ENCODE peak calls at places on chromosome X, in ten cellular contexts. L, X, P, I, O, N, J, K, E and G are unnamed samples.

GRCh38 chrX:10450229-10450958 is 170.0 kb downstream of the MID1 start:
- DNase-seq in L (no peak), X (no peak), P (peak), I (no peak), O (peak), N (no peak), J (no peak), K (no peak), E (no peak), G (peak)

GRCh38 chrX:110180928-110181310 is 137.0 kb downstream of the AMMECR1 start:
- DNase-seq in L (no peak), X (no peak), P (peak), I (no peak), O (peak), N (no peak), J (no peak), K (no peak), E (peak), G (peak)

GRCh38 chrX:33086886-33087285 is 124.5 kb downstream of the DMD start:
- DNase-seq in L (no peak), X (no peak), P (no peak), I (no peak), O (no peak), N (no peak), J (no peak), K (no peak), E (no peak), G (no peak)

GRCh38 chrX:148633509-148633908 is 133.1 kb downstream of the AFF2 start:
- DNase-seq in L (no peak), X (no peak), P (no peak), I (no peak), O (no peak), N (no peak), J (no peak), K (no peak), E (no peak), G (no peak)

GRCh38 chrX:15853586-15854079 is 980 bp downstream of the AP1S2 start:
- DNase-seq in L (no peak), X (no peak), P (peak), I (peak), O (peak), N (peak), J (no peak), K (no peak), E (no peak), G (peak)

GRCh38 chrX:41906515-41907165 is 16.7 kb downstream of the CASK start:
- DNase-seq in L (no peak), X (no peak), P (peak), I (no peak), O (peak), N (no peak), J (no peak), K (no peak), E (no peak), G (peak)

GRCh38 chrX:154477891-154478477 is 1.1 kb downstream of the LAGE3 start:
- DNase-seq in L (no peak), X (no peak), P (no peak), I (no peak), O (no peak), N (no peak), J (no peak), K (no peak), E (no peak), G (no peak)

GRCh38 chrX:21944136-21944615 is 3.7 kb downstream of the SMS start:
- DNase-seq in L (no peak), X (no peak), P (peak), I (no peak), O (no peak), N (no peak), J (no peak), K (no peak), E (no peak), G (no peak)

GRCh38 chrX:130172127-130172834 is 519 bp downstream of the RAB33A start:
- DNase-seq in L (no peak), X (no peak), P (no peak), I (no peak), O (no peak), N (no peak), J (no peak), K (no peak), E (no peak), G (no peak)

GRCh38 chrX:145729635-145730034 is 88.0 kb upstream of the SLITRK2 start:
- DNase-seq in L (peak), X (no peak), P (peak), I (no peak), O (no peak), N (no peak), J (no peak), K (no peak), E (no peak), G (peak)

GRCh38 chrX:87900320-87900908 is 382.8 kb downstream of the KLHL4 start:
- DNase-seq in L (no peak), X (peak), P (no peak), I (peak), O (peak), N (no peak), J (no peak), K (no peak), E (no peak), G (peak)

GRCh38 chrX:119552508-119552907 is 12.7 kb downstream of the STEEP1 start:
- DNase-seq in L (no peak), X (no peak), P (peak), I (no peak), O (no peak), N (no peak), J (no peak), K (no peak), E (no peak), G (no peak)

GRCh38 chrX:95071621-95072020 is 1397.6 kb downstream of the FAM133A start:
- DNase-seq in L (no peak), X (no peak), P (peak), I (no peak), O (no peak), N (no peak), J (no peak), K (no peak), E (no peak), G (peak)

GRCh38 chrX:38102875-38103274 is 96.5 kb downstream of the SYTL5 start:
- DNase-seq in L (no peak), X (no peak), P (no peak), I (no peak), O (no peak), N (no peak), J (no peak), K (no peak), E (no peak), G (no peak)

GRCh38 chrX:121013897-121014455 is 28.4 kb upstream of the CT47A1 start:
- DNase-seq in L (no peak), X (no peak), P (no peak), I (no peak), O (no peak), N (no peak), J (no peak), K (no peak), E (no peak), G (no peak)

GRCh38 chrX:123773258-123773978 is 40.6 kb upstream of the THOC2 start:
- DNase-seq in L (no peak), X (no peak), P (peak), I (no peak), O (no peak), N (no peak), J (no peak), K (no peak), E (no peak), G (peak)

GRCh38 chrX:129825746-129826505 is 17.8 kb downstream of the ZDHHC9 start:
- DNase-seq in L (no peak), X (no peak), P (no peak), I (no peak), O (no peak), N (no peak), J (no peak), K (no peak), E (no peak), G (no peak)